ENCODE peak calls at places on chromosomes 16 and 17, in nine cellular contexts. G is left lung; H is renal cortical epithelial cell; V is EL; O is OCI-M1; C is neural crest cell; T is HCEC 1CT; N is T-helper 2 cell; I is stimulated activated CD4-positive, alpha-beta T cell treated with anti-CD3 and anti-CD28 coated beads, Interleukin-4, amount 100 ng/mL, for 24 hours. J is an unnamed sample.
A peak's percentile ranks its signal among the peaks of the same experiment; 100 is the strongest.

GRCh38 chr16:7998789-7999453 is 591.4 kb downstream of the TMEM114 start:
- DNase-seq in G (no peak), H (no peak), V (no peak), O (no peak), C (no peak), T (no peak), N (no peak), I (no peak), J (peak; percentile 10)

GRCh38 chr17:75739174-75739573 is 17.9 kb downstream of the ITGB4 start:
- DNase-seq in G (no peak), H (no peak), V (no peak), O (no peak), C (no peak), T (no peak), N (no peak), I (no peak), J (no peak)

GRCh38 chr17:1462164-1463112 is 6.4 kb upstream of the CRK start:
- DNase-seq in G (no peak), H (no peak), V (no peak), O (no peak), C (no peak), T (no peak), N (no peak), I (no peak), J (no peak)

GRCh38 chr17:82376042-82376730 is 4.6 kb downstream of the UTS2R start:
- DNase-seq in G (peak; percentile 59), H (no peak), V (no peak), O (no peak), C (no peak), T (no peak), N (no peak), I (no peak), J (no peak)

GRCh38 chr17:57622886-57623433 is 122.1 kb downstream of the CCDC182 start:
- DNase-seq in G (no peak), H (peak; percentile 81), V (peak; percentile 87), O (peak; percentile 76), C (no peak), T (peak; percentile 50), N (no peak), I (peak; percentile 19), J (no peak)

GRCh38 chr17:67381925-67382257 is 4.8 kb downstream of the PITPNC1 start:
- DNase-seq in G (no peak), H (peak; percentile 44), V (no peak), O (no peak), C (no peak), T (no peak), N (no peak), I (no peak), J (no peak)

GRCh38 chr16:67644038-67644437 is 906 bp upstream of the CARMIL2 start:
- DNase-seq in G (no peak), H (no peak), V (no peak), O (no peak), C (no peak), T (no peak), N (no peak), I (no peak), J (no peak)

GRCh38 chr17:64218066-64218465 is 45.0 kb downstream of the TEX2 start:
- DNase-seq in G (no peak), H (no peak), V (no peak), O (no peak), C (no peak), T (no peak), N (no peak), I (peak; percentile 48), J (no peak)

GRCh38 chr16:17377360-17378324 is 93.1 kb downstream of the XYLT1 start:
- DNase-seq in G (no peak), H (no peak), V (no peak), O (no peak), C (no peak), T (no peak), N (no peak), I (no peak), J (no peak)

GRCh38 chr17:42313773-42314566 is 25.7 kb downstream of the STAT5A start:
- DNase-seq in G (no peak), H (peak; percentile 40), V (no peak), O (peak; percentile 78), C (no peak), T (no peak), N (no peak), I (peak; percentile 35), J (peak; percentile 34)

GRCh38 chr16:10950393-10950792 is 6.0 kb downstream of the CLEC16A start:
- DNase-seq in G (no peak), H (no peak), V (peak; percentile 48), O (no peak), C (no peak), T (no peak), N (no peak), I (no peak), J (no peak)

GRCh38 chr16:56729351-56729735 is 586 bp upstream of the NUP93 start:
- DNase-seq in G (no peak), H (no peak), V (no peak), O (no peak), C (no peak), T (no peak), N (no peak), I (no peak), J (no peak)

GRCh38 chr16:57032931-57033330 is 43.6 kb downstream of the NLRC5 start:
- DNase-seq in G (no peak), H (no peak), V (no peak), O (no peak), C (no peak), T (no peak), N (no peak), I (no peak), J (no peak)